ENCODE peak calls at places on chromosomes 13 and 19, in seven cellular contexts. O is HFFc6; S is head of caudate nucleus; J is stimulated activated CD4-positive, alpha-beta T cell treated with anti-CD3 and anti-CD28 coated beads, Interleukin-1b, Interleukin-23, amount 100 ng/mL, for 1 hour; F is activated naive CD8-positive, alpha-beta T cell treated with anti-CD3 and anti-CD28 coated beads, Interleukin-2, amount 50 U/mL, for 24 hours; P is globus pallidus; A is M059J. Q is an unnamed sample.

GRCh38 chr13:99316657-99317244 is 9.6 kb upstream of the GPR183 start:
- DNase-seq in J (no peak), A (no peak), F (no peak), O (no peak), P (no peak), S (no peak), Q (no peak)

GRCh38 chr13:113620036-113620435 is 35.5 kb downstream of the TFDP1 start:
- DNase-seq in A (no peak), J (no peak), F (no peak), S (no peak), O (no peak), P (no peak), Q (no peak)

GRCh38 chr19:12723383-12723642 is 419 bp downstream of the TNPO2 start:
- DNase-seq in O (no peak), P (no peak), J (no peak), F (no peak), S (no peak), A (peak), Q (no peak)

GRCh38 chr19:41189425-41190065 is 3.5 kb upstream of the CYP2S1 start:
- DNase-seq in J (no peak), A (no peak), S (no peak), F (no peak), O (no peak), P (no peak), Q (no peak)

GRCh38 chr19:46732966-46733692 is 12.7 kb upstream of the FKRP start:
- DNase-seq in P (no peak), J (no peak), F (no peak), O (no peak), A (peak), S (no peak), Q (no peak)

GRCh38 chr19:51749979-51750378 is 1.7 kb downstream of the FPR1 start:
- DNase-seq in P (no peak), S (no peak), O (peak), F (no peak), J (no peak), A (peak), Q (no peak)

GRCh38 chr19:49808762-49809154 is 4.3 kb downstream of the FUZ start:
- DNase-seq in S (peak), A (peak), F (peak), P (peak), J (peak), O (peak), Q (peak)

GRCh38 chr13:77774181-77774580 is 76.7 kb downstream of the SLAIN1 start:
- DNase-seq in O (no peak), A (no peak), S (no peak), J (no peak), F (no peak), P (no peak), Q (no peak)